ENCODE peak calls at places on chromosomes 7 and 10, in eight cellular contexts. One of them, this sample, is unnamed.

GRCh38 chr7:95549818-95550529 is 46.3 kb downstream of the PDK4 start:
- DNase-seq in OCI-LY7: no peak
- DNase-seq in astrocyte: peak; percentile 89
- DNase-seq in naive B cell: no peak
- DNase-seq in anterior cingulate cortex: peak; percentile 70
- DNase-seq in dermis blood vessel endothelial cell: peak; percentile 93
- DNase-seq in psoas muscle: peak; percentile 93
- DNase-seq in OCI-M1: peak; percentile 77
- DNase-seq in this sample: peak; percentile 99

GRCh38 chr7:133887459-133887858 is 239.7 kb upstream of the LRGUK start:
- DNase-seq in anterior cingulate cortex: no peak
- DNase-seq in psoas muscle: no peak
- DNase-seq in astrocyte: peak; percentile 1
- DNase-seq in OCI-LY7: no peak
- DNase-seq in dermis blood vessel endothelial cell: peak; percentile 42
- DNase-seq in OCI-M1: no peak
- DNase-seq in naive B cell: no peak
- DNase-seq in this sample: no peak

GRCh38 chr7:158094671-158095256 is 492.9 kb downstream of the PTPRN2 start:
- DNase-seq in OCI-M1: no peak
- DNase-seq in OCI-LY7: no peak
- DNase-seq in dermis blood vessel endothelial cell: no peak
- DNase-seq in astrocyte: no peak
- DNase-seq in anterior cingulate cortex: no peak
- DNase-seq in naive B cell: no peak
- DNase-seq in psoas muscle: no peak
- DNase-seq in this sample: peak; percentile 13

GRCh38 chr7:151351027-151351426 is 9.4 kb downstream of the NUB1 start:
- DNase-seq in dermis blood vessel endothelial cell: no peak
- DNase-seq in astrocyte: no peak
- DNase-seq in OCI-LY7: peak; percentile 69
- DNase-seq in anterior cingulate cortex: no peak
- DNase-seq in OCI-M1: peak; percentile 39
- DNase-seq in naive B cell: peak; percentile 32
- DNase-seq in psoas muscle: no peak
- DNase-seq in this sample: no peak

GRCh38 chr7:25216837-25217236 is 11.4 kb downstream of the NPVF start:
- DNase-seq in OCI-LY7: peak; percentile 75
- DNase-seq in naive B cell: peak; percentile 27
- DNase-seq in anterior cingulate cortex: no peak
- DNase-seq in astrocyte: peak; percentile 15
- DNase-seq in OCI-M1: peak; percentile 73
- DNase-seq in psoas muscle: no peak
- DNase-seq in dermis blood vessel endothelial cell: peak; percentile 73
- DNase-seq in this sample: no peak

GRCh38 chr10:33703897-33704825 is 369.7 kb upstream of the NRP1 start:
- DNase-seq in anterior cingulate cortex: no peak
- DNase-seq in astrocyte: peak; percentile 73
- DNase-seq in OCI-M1: no peak
- DNase-seq in psoas muscle: no peak
- DNase-seq in dermis blood vessel endothelial cell: no peak
- DNase-seq in OCI-LY7: no peak
- DNase-seq in naive B cell: no peak
- DNase-seq in this sample: no peak

GRCh38 chr7:23333671-23334246 is 34.6 kb downstream of the MALSU1 start:
- DNase-seq in astrocyte: peak; percentile 95
- DNase-seq in anterior cingulate cortex: no peak
- DNase-seq in OCI-LY7: no peak
- DNase-seq in psoas muscle: peak; percentile 61
- DNase-seq in OCI-M1: no peak
- DNase-seq in naive B cell: no peak
- DNase-seq in dermis blood vessel endothelial cell: peak; percentile 78
- DNase-seq in this sample: peak; percentile 25

GRCh38 chr7:84950836-84951235 is 236.0 kb downstream of the SEMA3D start:
- DNase-seq in astrocyte: peak; percentile 20
- DNase-seq in dermis blood vessel endothelial cell: peak; percentile 19
- DNase-seq in anterior cingulate cortex: no peak
- DNase-seq in naive B cell: no peak
- DNase-seq in OCI-LY7: no peak
- DNase-seq in psoas muscle: no peak
- DNase-seq in OCI-M1: peak; percentile 65
- DNase-seq in this sample: no peak

GRCh38 chr10:100146875-100147665 is 38.8 kb downstream of the ERLIN1 start:
- DNase-seq in astrocyte: no peak
- DNase-seq in dermis blood vessel endothelial cell: no peak
- DNase-seq in OCI-M1: no peak
- DNase-seq in OCI-LY7: no peak
- DNase-seq in naive B cell: no peak
- DNase-seq in psoas muscle: no peak
- DNase-seq in anterior cingulate cortex: no peak
- DNase-seq in this sample: no peak

GRCh38 chr10:65350619-65351018 is 1575.2 kb upstream of the LRRTM3 start:
- DNase-seq in OCI-M1: no peak
- DNase-seq in astrocyte: no peak
- DNase-seq in psoas muscle: no peak
- DNase-seq in OCI-LY7: no peak
- DNase-seq in naive B cell: no peak
- DNase-seq in dermis blood vessel endothelial cell: no peak
- DNase-seq in anterior cingulate cortex: no peak
- DNase-seq in this sample: no peak

GRCh38 chr10:132269286-132270230 is 38.2 kb downstream of the STK32C start:
- DNase-seq in psoas muscle: peak; percentile 43
- DNase-seq in naive B cell: no peak
- DNase-seq in dermis blood vessel endothelial cell: no peak
- DNase-seq in anterior cingulate cortex: no peak
- DNase-seq in astrocyte: no peak
- DNase-seq in OCI-M1: no peak
- DNase-seq in OCI-LY7: no peak
- DNase-seq in this sample: no peak

GRCh38 chr7:3109516-3109915 is 65.8 kb upstream of the CARD11 start:
- DNase-seq in OCI-M1: no peak
- DNase-seq in naive B cell: no peak
- DNase-seq in dermis blood vessel endothelial cell: no peak
- DNase-seq in anterior cingulate cortex: no peak
- DNase-seq in psoas muscle: no peak
- DNase-seq in astrocyte: peak; percentile 25
- DNase-seq in OCI-LY7: no peak
- DNase-seq in this sample: no peak

GRCh38 chr7:54615-55014 is 137.8 kb upstream of the FAM20C start:
- DNase-seq in psoas muscle: no peak
- DNase-seq in OCI-LY7: no peak
- DNase-seq in astrocyte: no peak
- DNase-seq in OCI-M1: no peak
- DNase-seq in naive B cell: no peak
- DNase-seq in anterior cingulate cortex: no peak
- DNase-seq in dermis blood vessel endothelial cell: no peak
- DNase-seq in this sample: no peak

GRCh38 chr7:127530148-127530547 is 55.2 kb downstream of the GCC1 start:
- DNase-seq in anterior cingulate cortex: no peak
- DNase-seq in astrocyte: peak; percentile 47
- DNase-seq in OCI-LY7: no peak
- DNase-seq in naive B cell: no peak
- DNase-seq in OCI-M1: no peak
- DNase-seq in psoas muscle: no peak
- DNase-seq in dermis blood vessel endothelial cell: no peak
- DNase-seq in this sample: no peak

GRCh38 chr7:111735661-111736323 is 173.5 kb upstream of the IMMP2L start:
- DNase-seq in OCI-M1: peak; percentile 77
- DNase-seq in anterior cingulate cortex: peak; percentile 18
- DNase-seq in psoas muscle: no peak
- DNase-seq in dermis blood vessel endothelial cell: peak; percentile 84
- DNase-seq in OCI-LY7: peak; percentile 62
- DNase-seq in astrocyte: peak; percentile 45
- DNase-seq in naive B cell: peak; percentile 34
- DNase-seq in this sample: peak; percentile 65

GRCh38 chr7:45173596-45174327 is 16.2 kb downstream of the RAMP3 start:
- DNase-seq in psoas muscle: peak; percentile 8
- DNase-seq in dermis blood vessel endothelial cell: no peak
- DNase-seq in OCI-LY7: no peak
- DNase-seq in anterior cingulate cortex: no peak
- DNase-seq in astrocyte: no peak
- DNase-seq in naive B cell: no peak
- DNase-seq in OCI-M1: no peak
- DNase-seq in this sample: no peak

GRCh38 chr10:91043173-91043910 is 122.5 kb upstream of the ANKRD1 start:
- DNase-seq in naive B cell: no peak
- DNase-seq in astrocyte: no peak
- DNase-seq in anterior cingulate cortex: no peak
- DNase-seq in OCI-M1: peak; percentile 49
- DNase-seq in OCI-LY7: peak; percentile 16
- DNase-seq in psoas muscle: no peak
- DNase-seq in dermis blood vessel endothelial cell: peak; percentile 62
- DNase-seq in this sample: no peak

GRCh38 chr7:135160098-135160857 is 10.2 kb downstream of the CYREN start:
- DNase-seq in OCI-M1: peak; percentile 80
- DNase-seq in anterior cingulate cortex: no peak
- DNase-seq in OCI-LY7: peak; percentile 29
- DNase-seq in dermis blood vessel endothelial cell: peak; percentile 89
- DNase-seq in naive B cell: no peak
- DNase-seq in psoas muscle: no peak
- DNase-seq in astrocyte: peak; percentile 33
- DNase-seq in this sample: no peak

GRCh38 chr7:127831312-127832212 is 179.6 kb downstream of the SND1 start:
- DNase-seq in naive B cell: no peak
- DNase-seq in anterior cingulate cortex: no peak
- DNase-seq in dermis blood vessel endothelial cell: peak; percentile 47
- DNase-seq in OCI-M1: no peak
- DNase-seq in psoas muscle: no peak
- DNase-seq in astrocyte: no peak
- DNase-seq in OCI-LY7: no peak
- DNase-seq in this sample: no peak

GRCh38 chr7:81004098-81004497 is 85.2 kb upstream of the SEMA3C start:
- DNase-seq in astrocyte: peak; percentile 91
- DNase-seq in psoas muscle: no peak
- DNase-seq in OCI-M1: no peak
- DNase-seq in dermis blood vessel endothelial cell: no peak
- DNase-seq in OCI-LY7: no peak
- DNase-seq in naive B cell: no peak
- DNase-seq in anterior cingulate cortex: no peak
- DNase-seq in this sample: no peak

GRCh38 chr7:117010375-117011133 is 57.3 kb downstream of the ST7 start:
- DNase-seq in psoas muscle: no peak
- DNase-seq in anterior cingulate cortex: no peak
- DNase-seq in OCI-LY7: no peak
- DNase-seq in naive B cell: no peak
- DNase-seq in astrocyte: peak; percentile 51
- DNase-seq in dermis blood vessel endothelial cell: no peak
- DNase-seq in OCI-M1: no peak
- DNase-seq in this sample: no peak

GRCh38 chr7:70833726-70834125 is 298.2 kb upstream of the GALNT17 start:
- DNase-seq in OCI-LY7: no peak
- DNase-seq in OCI-M1: no peak
- DNase-seq in anterior cingulate cortex: no peak
- DNase-seq in dermis blood vessel endothelial cell: peak; percentile 41
- DNase-seq in astrocyte: peak; percentile 93
- DNase-seq in naive B cell: no peak
- DNase-seq in psoas muscle: no peak
- DNase-seq in this sample: no peak

GRCh38 chr7:80415522-80415921 is 96.3 kb downstream of the GNAT3 start:
- DNase-seq in anterior cingulate cortex: no peak
- DNase-seq in naive B cell: no peak
- DNase-seq in psoas muscle: no peak
- DNase-seq in OCI-LY7: no peak
- DNase-seq in astrocyte: no peak
- DNase-seq in dermis blood vessel endothelial cell: no peak
- DNase-seq in OCI-M1: no peak
- DNase-seq in this sample: no peak

GRCh38 chr7:74417419-74417971 is 36.2 kb upstream of the GTF2IRD1 start:
- DNase-seq in OCI-M1: peak; percentile 85
- DNase-seq in OCI-LY7: peak; percentile 62
- DNase-seq in astrocyte: peak; percentile 31
- DNase-seq in anterior cingulate cortex: peak; percentile 49
- DNase-seq in naive B cell: peak; percentile 53
- DNase-seq in psoas muscle: peak; percentile 81
- DNase-seq in dermis blood vessel endothelial cell: peak; percentile 80
- DNase-seq in this sample: peak; percentile 80

GRCh38 chr10:62651341-62651740 is 153.2 kb upstream of the ADO start:
- DNase-seq in anterior cingulate cortex: no peak
- DNase-seq in naive B cell: no peak
- DNase-seq in psoas muscle: no peak
- DNase-seq in OCI-M1: no peak
- DNase-seq in OCI-LY7: no peak
- DNase-seq in dermis blood vessel endothelial cell: no peak
- DNase-seq in astrocyte: peak; percentile 55
- DNase-seq in this sample: no peak

GRCh38 chr10:49620841-49621378 is 7.1 kb downstream of the CHAT start:
- DNase-seq in OCI-M1: no peak
- DNase-seq in astrocyte: no peak
- DNase-seq in anterior cingulate cortex: no peak
- DNase-seq in psoas muscle: no peak
- DNase-seq in OCI-LY7: no peak
- DNase-seq in naive B cell: no peak
- DNase-seq in dermis blood vessel endothelial cell: no peak
- DNase-seq in this sample: peak; percentile 45

GRCh38 chr10:47340613-47341170 is 7.5 kb upstream of the RBP3 start:
- DNase-seq in dermis blood vessel endothelial cell: peak; percentile 79
- DNase-seq in naive B cell: peak; percentile 29
- DNase-seq in astrocyte: no peak
- DNase-seq in OCI-LY7: peak; percentile 45
- DNase-seq in OCI-M1: peak; percentile 82
- DNase-seq in anterior cingulate cortex: peak; percentile 6
- DNase-seq in psoas muscle: peak; percentile 70
- DNase-seq in this sample: no peak

GRCh38 chr10:42898037-42898960 is 115.7 kb downstream of the BMS1 start:
- DNase-seq in naive B cell: no peak
- DNase-seq in OCI-M1: no peak
- DNase-seq in dermis blood vessel endothelial cell: no peak
- DNase-seq in astrocyte: no peak
- DNase-seq in psoas muscle: no peak
- DNase-seq in anterior cingulate cortex: no peak
- DNase-seq in OCI-LY7: no peak
- DNase-seq in this sample: no peak

GRCh38 chr10:89861584-89862287 is 160.3 kb downstream of the KIF20B start:
- DNase-seq in naive B cell: no peak
- DNase-seq in OCI-LY7: no peak
- DNase-seq in dermis blood vessel endothelial cell: no peak
- DNase-seq in OCI-M1: peak; percentile 44
- DNase-seq in astrocyte: peak; percentile 83
- DNase-seq in psoas muscle: no peak
- DNase-seq in anterior cingulate cortex: no peak
- DNase-seq in this sample: no peak

GRCh38 chr7:133886797-133887196 is 240.3 kb upstream of the LRGUK start:
- DNase-seq in OCI-M1: no peak
- DNase-seq in naive B cell: no peak
- DNase-seq in dermis blood vessel endothelial cell: no peak
- DNase-seq in OCI-LY7: no peak
- DNase-seq in astrocyte: no peak
- DNase-seq in anterior cingulate cortex: no peak
- DNase-seq in psoas muscle: no peak
- DNase-seq in this sample: no peak

GRCh38 chr7:25303380-25304321 is 75.4 kb upstream of the NPVF start:
- DNase-seq in anterior cingulate cortex: no peak
- DNase-seq in naive B cell: no peak
- DNase-seq in psoas muscle: no peak
- DNase-seq in OCI-M1: peak; percentile 2
- DNase-seq in astrocyte: peak; percentile 16
- DNase-seq in OCI-LY7: no peak
- DNase-seq in dermis blood vessel endothelial cell: no peak
- DNase-seq in this sample: no peak

GRCh38 chr10:106643521-106643920 is 521.0 kb downstream of the SORCS1 start:
- DNase-seq in astrocyte: no peak
- DNase-seq in dermis blood vessel endothelial cell: no peak
- DNase-seq in OCI-M1: no peak
- DNase-seq in anterior cingulate cortex: no peak
- DNase-seq in OCI-LY7: no peak
- DNase-seq in psoas muscle: no peak
- DNase-seq in naive B cell: no peak
- DNase-seq in this sample: no peak

GRCh38 chr10:43623351-43623750 is 17.1 kb downstream of the ZNF485 start:
- DNase-seq in anterior cingulate cortex: no peak
- DNase-seq in psoas muscle: no peak
- DNase-seq in dermis blood vessel endothelial cell: peak; percentile 14
- DNase-seq in naive B cell: no peak
- DNase-seq in OCI-LY7: peak; percentile 15
- DNase-seq in OCI-M1: peak; percentile 93
- DNase-seq in astrocyte: no peak
- DNase-seq in this sample: no peak

GRCh38 chr7:78716876-78717275 is 736.6 kb downstream of the MAGI2 start:
- DNase-seq in OCI-M1: no peak
- DNase-seq in anterior cingulate cortex: no peak
- DNase-seq in naive B cell: no peak
- DNase-seq in astrocyte: peak; percentile 22
- DNase-seq in psoas muscle: no peak
- DNase-seq in OCI-LY7: no peak
- DNase-seq in dermis blood vessel endothelial cell: no peak
- DNase-seq in this sample: no peak

This sample was measured in tibial artery.